ENCODE peak calls at places on chromosomes 7 and 10, in nine cellular contexts. Y is OCI-LY7; R is naive thymus-derived CD4-positive, alpha-beta T cell; T is IMR-90; B is prostate gland; N is keratinocyte; K is H9; O is CD8-positive, alpha-beta T cell; M is thoracic aorta. E is an unnamed sample.

GRCh38 chr7:155002411-155003214 is at the start of gene PAXIP1:
- DNase-seq in Y (peak; percentile 76), R (no peak), T (peak; percentile 20), B (peak; percentile 15), N (no peak), K (peak; percentile 54), O (peak; percentile 47), M (no peak), E (peak; percentile 64)

GRCh38 chr10:84825330-84825729 is 496.9 kb downstream of the CCSER2 start:
- DNase-seq in Y (no peak), R (no peak), T (peak; percentile 12), B (no peak), N (no peak), K (no peak), O (no peak), M (no peak), E (no peak)

GRCh38 chr7:35253182-35253679 is 669 bp downstream of the TBX20 start:
- DNase-seq in Y (peak; percentile 41), R (no peak), T (no peak), B (no peak), N (no peak), K (peak; percentile 42), O (no peak), M (no peak), E (no peak)

GRCh38 chr7:103106336-103107070 is 31.6 kb downstream of the ARMC10 start:
- DNase-seq in Y (no peak), R (no peak), T (peak; percentile 16), B (no peak), N (no peak), K (peak; percentile 72), O (no peak), M (no peak), E (no peak)

GRCh38 chr10:15720635-15721310 is 1.1 kb upstream of the ITGA8 start:
- DNase-seq in Y (no peak), R (no peak), T (no peak), B (no peak), N (no peak), K (no peak), O (no peak), M (no peak), E (no peak)

GRCh38 chr10:100356067-100357017 is 9.3 kb downstream of the SCD start:
- DNase-seq in Y (no peak), R (no peak), T (no peak), B (no peak), N (no peak), K (no peak), O (no peak), M (no peak), E (no peak)

GRCh38 chr10:31399631-31400030 is 80.6 kb downstream of the ZEB1 start:
- DNase-seq in Y (no peak), R (no peak), T (no peak), B (no peak), N (no peak), K (no peak), O (no peak), M (peak; percentile 3), E (peak; percentile 71)

GRCh38 chr10:103495321-103495720 is 1.8 kb downstream of the NEURL1 start:
- DNase-seq in Y (no peak), R (no peak), T (no peak), B (no peak), N (no peak), K (no peak), O (no peak), M (no peak), E (no peak)

GRCh38 chr10:60305394-60305892 is 84.2 kb downstream of the ANK3 start:
- DNase-seq in Y (no peak), R (no peak), T (peak; percentile 65), B (no peak), N (no peak), K (no peak), O (no peak), M (no peak), E (no peak)

GRCh38 chr7:1055084-1055450 is 10.7 kb downstream of the GPR146 start:
- DNase-seq in Y (no peak), R (peak; percentile 70), T (peak; percentile 26), B (peak; percentile 57), N (no peak), K (no peak), O (peak; percentile 58), M (no peak), E (no peak)

GRCh38 chr7:84614821-84615506 is 420.4 kb upstream of the SEMA3A start:
- DNase-seq in Y (no peak), R (no peak), T (no peak), B (no peak), N (no peak), K (no peak), O (no peak), M (no peak), E (no peak)

GRCh38 chr10:92662852-92663251 is 26.9 kb upstream of the HHEX start:
- DNase-seq in Y (peak; percentile 16), R (no peak), T (no peak), B (no peak), N (no peak), K (no peak), O (no peak), M (no peak), E (no peak)

GRCh38 chr7:143512488-143513340 is 35.0 kb downstream of the TAS2R41 start:
- DNase-seq in Y (no peak), R (no peak), T (no peak), B (peak; percentile 82), N (no peak), K (no peak), O (no peak), M (no peak), E (no peak)

GRCh38 chr7:75842836-75843446 is 29.3 kb upstream of the CCL24 start:
- DNase-seq in Y (peak; percentile 14), R (no peak), T (peak; percentile 93), B (peak; percentile 20), N (peak; percentile 46), K (no peak), O (no peak), M (no peak), E (no peak)

GRCh38 chr7:135795846-135796570 is 47.4 kb upstream of the FAM180A start:
- DNase-seq in Y (no peak), R (no peak), T (no peak), B (no peak), N (no peak), K (no peak), O (no peak), M (no peak), E (no peak)

GRCh38 chr7:17408245-17408903 is 109.9 kb downstream of the AHR start:
- DNase-seq in Y (no peak), R (no peak), T (peak; percentile 95), B (no peak), N (peak; percentile 30), K (no peak), O (no peak), M (peak; percentile 11), E (no peak)

DNA sequence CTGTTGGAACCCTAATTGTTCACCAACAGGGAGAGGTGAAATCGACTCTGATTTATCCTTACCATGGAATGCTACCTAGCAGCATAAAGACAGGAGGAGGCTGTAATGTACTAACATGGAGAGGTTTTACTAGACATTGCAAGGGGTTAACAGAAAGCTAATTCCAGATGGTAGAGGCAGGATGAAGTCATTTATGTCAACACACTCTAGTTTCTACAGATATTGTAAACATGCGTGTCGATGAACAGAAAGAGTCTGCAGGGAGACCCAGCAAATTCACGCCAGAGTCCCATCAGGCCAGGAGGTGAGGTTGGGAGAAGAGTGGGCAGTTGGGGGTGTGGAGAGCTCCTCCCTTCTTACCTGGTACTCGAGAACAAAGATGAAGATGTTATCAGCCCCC is 7.0 kb downstream of the NPC1L1 start:
- DNase-seq in Y (no peak), R (no peak), T (peak; percentile 77), B (no peak), N (no peak), K (no peak), O (no peak), M (no peak), E (no peak)
- H3K4me1 ChIP-seq in Y (no peaks in the 10 kb centered on the region), R (no peaks in the 10 kb centered on the region), T (peaks cover 16% of the 10 kb centered on the region), B (no peaks in the 10 kb centered on the region), N (no peaks in the 10 kb centered on the region), K (no peaks in the 10 kb centered on the region), O (no peaks in the 10 kb centered on the region), M (no peaks in the 10 kb centered on the region), E (no peaks in the 10 kb centered on the region)

GRCh38 chr10:4265964-4266363 is 481.0 kb upstream of the KLF6 start:
- DNase-seq in Y (no peak), R (no peak), T (no peak), B (no peak), N (no peak), K (no peak), O (no peak), M (no peak), E (no peak)
- H3K27ac ChIP-seq in Y (no peak overlapping the region), R (no peak overlapping the region), T (no peak overlapping the region), B (no peak overlapping the region), N (no peak overlapping the region), K (no peak overlapping the region), O (no peak overlapping the region), M (no peak overlapping the region), E (no peak overlapping the region)

GRCh38 chr7:47500103-47500563 is 81.8 kb downstream of the TNS3 start:
- DNase-seq in Y (no peak), R (no peak), T (no peak), B (peak; percentile 27), N (no peak), K (no peak), O (no peak), M (no peak), E (no peak)

GRCh38 chr7:47503283-47503682 is 78.6 kb downstream of the TNS3 start:
- DNase-seq in Y (no peak), R (no peak), T (peak; percentile 84), B (no peak), N (no peak), K (no peak), O (no peak), M (no peak), E (no peak)

GRCh38 chr7:47502240-47502877 is 79.6 kb downstream of the TNS3 start:
- DNase-seq in Y (no peak), R (no peak), T (no peak), B (no peak), N (no peak), K (no peak), O (no peak), M (no peak), E (no peak)

GRCh38 chr7:47498229-47499056 is 83.5 kb downstream of the TNS3 start:
- DNase-seq in Y (peak; percentile 37), R (no peak), T (no peak), B (no peak), N (no peak), K (no peak), O (no peak), M (no peak), E (no peak)

DNA sequence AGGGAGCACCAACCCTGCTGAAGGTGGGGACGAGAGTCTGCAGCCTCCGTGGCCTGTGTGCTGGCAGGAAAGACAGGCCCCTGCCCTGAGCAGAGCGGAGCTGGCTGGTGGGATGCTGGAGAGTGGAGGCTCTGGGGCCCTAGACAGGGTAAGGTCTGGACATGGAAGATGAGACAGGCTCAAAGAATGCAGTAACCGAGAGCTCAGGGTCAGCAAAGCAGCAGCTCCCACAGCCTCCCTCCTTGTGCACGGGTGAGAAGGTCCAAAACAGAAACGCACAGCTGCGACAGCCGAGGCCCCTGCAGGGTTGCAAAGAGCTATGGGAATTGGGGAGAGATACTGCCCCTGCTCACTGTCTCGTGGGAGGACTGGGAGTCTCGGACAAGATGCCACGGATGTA is 80.5 kb downstream of the TNS3 start:
- DNase-seq in Y (no peak), R (no peak), T (peak; percentile 96), B (no peak), N (no peak), K (no peak), O (no peak), M (no peak), E (no peak)
- H3K4me1 ChIP-seq in Y (peaks cover 42% of the 10 kb centered on the region), R (no peaks in the 10 kb centered on the region), T (peaks cover 49% of the 10 kb centered on the region), B (no peaks in the 10 kb centered on the region), N (no peaks in the 10 kb centered on the region), K (no peaks in the 10 kb centered on the region), O (no peaks in the 10 kb centered on the region), M (peaks cover 97% of the 10 kb centered on the region), E (peaks cover 13% of the 10 kb centered on the region)

GRCh38 chr7:136877509-136877908 is 9.1 kb downstream of the CHRM2 start:
- DNase-seq in Y (no peak), R (no peak), T (peak; percentile 50), B (no peak), N (no peak), K (no peak), O (no peak), M (no peak), E (no peak)
- H3K27ac ChIP-seq in Y (no peak overlapping the region), R (no peak overlapping the region), T (peak overlapping the region; percentile 40), B (no peak overlapping the region), N (no peak overlapping the region), K (no peak overlapping the region), O (no peak overlapping the region), M (no peak overlapping the region), E (no peak overlapping the region)